ENCODE peak calls at places on chromosomes 13 and 19, in seven cellular contexts. Z, W, Y, C, I, T and S are unnamed samples.

GRCh38 chr19:38729653-38730469 is 14.4 kb downstream of the CAPN12 start:
- DNase-seq in Z (no peak), W (peak; percentile 72), Y (no peak), C (peak; percentile 65), I (peak; percentile 69), T (peak; percentile 82), S (peak; percentile 92)

GRCh38 chr19:11763117-11763516 is 3.7 kb upstream of the ZNF441 start:
- DNase-seq in Z (no peak), W (no peak), Y (no peak), C (no peak), I (no peak), T (no peak), S (no peak)

GRCh38 chr13:46804391-46804815 is 7.4 kb upstream of the ESD start:
- DNase-seq in Z (no peak), W (no peak), Y (peak; percentile 94), C (peak; percentile 78), I (peak; percentile 72), T (no peak), S (peak; percentile 13)

GRCh38 chr13:83995930-83996329 is 113.7 kb upstream of the SLITRK1 start:
- DNase-seq in Z (no peak), W (no peak), Y (no peak), C (no peak), I (no peak), T (no peak), S (no peak)

GRCh38 chr19:6498294-6499036 is 3.6 kb downstream of the TUBB4A start:
- DNase-seq in Z (no peak), W (no peak), Y (no peak), C (no peak), I (no peak), T (no peak), S (no peak)

GRCh38 chr19:42965204-42965603 is 28.2 kb upstream of the PSG7 start:
- DNase-seq in Z (no peak), W (no peak), Y (peak; percentile 57), C (no peak), I (no peak), T (no peak), S (no peak)

GRCh38 chr13:97125051-97125809 is 96.9 kb upstream of the MBNL2 start:
- DNase-seq in Z (no peak), W (no peak), Y (peak; percentile 84), C (peak; percentile 90), I (peak; percentile 75), T (no peak), S (peak; percentile 39)

GRCh38 chr13:112443191-112444000 is 67.2 kb downstream of the SPACA7 start:
- DNase-seq in Z (no peak), W (no peak), Y (no peak), C (no peak), I (no peak), T (no peak), S (peak; percentile 5)

GRCh38 chr13:31115616-31116015 is 46.1 kb downstream of the HSPH1 start:
- DNase-seq in Z (no peak), W (no peak), Y (no peak), C (no peak), I (no peak), T (no peak), S (no peak)

GRCh38 chr19:2360876-2361232 is 789 bp downstream of the TMPRSS9 start:
- DNase-seq in Z (no peak), W (no peak), Y (no peak), C (no peak), I (no peak), T (no peak), S (no peak)

GRCh38 chr19:33304760-33305647 is 2.7 kb upstream of the CEBPA start:
- DNase-seq in Z (no peak), W (no peak), Y (no peak), C (no peak), I (no peak), T (no peak), S (no peak)

GRCh38 chr13:53206455-53206854 is 177.8 kb downstream of the OLFM4 start:
- DNase-seq in Z (no peak), W (no peak), Y (no peak), C (no peak), I (no peak), T (no peak), S (no peak)

GRCh38 chr19:46732966-46733692 is 12.7 kb upstream of the FKRP start:
- DNase-seq in Z (no peak), W (no peak), Y (no peak), C (peak; percentile 75), I (no peak), T (no peak), S (no peak)

GRCh38 chr13:33817513-33817842 is 471 bp upstream of the RFC3 start:
- DNase-seq in Z (no peak), W (no peak), Y (no peak), C (no peak), I (peak; percentile 8), T (no peak), S (no peak)

GRCh38 chr19:43464089-43464775 is 1.2 kb downstream of the LYPD3 start:
- DNase-seq in Z (no peak), W (peak; percentile 84), Y (no peak), C (no peak), I (no peak), T (peak; percentile 81), S (peak; percentile 75)

DNA sequence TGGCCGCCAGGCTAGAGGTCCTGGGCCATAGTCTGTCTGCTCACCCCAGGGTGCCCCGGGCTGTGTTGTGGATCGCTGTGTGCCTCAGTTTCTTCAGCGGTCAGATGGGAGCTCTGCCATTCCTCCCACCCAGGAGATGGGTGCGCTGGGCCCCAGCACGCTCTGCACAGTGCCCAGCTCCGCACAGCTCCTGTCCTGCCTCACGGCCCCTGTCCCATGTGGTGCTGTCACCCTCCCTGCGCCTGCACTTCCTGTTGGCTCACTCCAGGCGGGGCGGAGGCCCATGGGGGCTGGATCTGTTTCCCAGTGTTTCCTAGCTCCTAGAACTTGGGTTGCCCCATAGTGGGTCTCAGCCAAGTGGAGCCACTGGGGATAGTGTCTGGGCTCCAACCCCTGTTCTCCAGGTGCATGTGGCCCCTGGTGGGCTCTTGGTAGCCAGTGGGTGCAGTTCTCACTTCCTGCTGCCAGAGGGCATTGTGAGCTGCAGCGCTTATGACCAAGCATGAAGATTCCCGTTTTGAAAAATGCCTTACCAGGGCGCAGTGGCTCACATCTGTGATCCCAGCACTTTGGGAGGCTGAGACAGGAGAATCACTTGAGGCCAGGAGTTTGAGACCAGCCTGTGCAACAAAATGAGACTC is 69.8 kb downstream of the KDM4B start:
- DNase-seq in Z (peak; percentile 25), W (no peak), Y (no peak), C (no peak), I (peak; percentile 34), T (no peak), S (no peak)
- TF ChIP-seq CTCF in Z (peak; percentile 68), W (peak; percentile 57), Y (peak; percentile 53), C (peak; percentile 54), I (peak; percentile 62), T (no peak), S (peak; percentile 65)

GRCh38 chr19:16495982-16496612 is at the start of the genes C19orf44 and CALR3:
- DNase-seq in Z (peak; percentile 95), W (peak; percentile 99), Y (peak; percentile 99), C (peak; percentile 98), I (peak; percentile 99), T (peak; percentile 99), S (peak; percentile 94)
- TF ChIP-seq CTCF in Z (no peak), W (peak; percentile 45), Y (no peak), C (no peak), I (no peak), T (peak; percentile 15), S (no peak)

GRCh38 chr13:75803175-75803611 is 167.1 kb downstream of the LMO7 start:
- DNase-seq in Z (no peak), W (no peak), Y (no peak), C (no peak), I (no peak), T (no peak), S (no peak)
- TF ChIP-seq CTCF in Z (no peak), W (no peak), Y (no peak), C (no peak), I (no peak), T (no peak), S (no peak)

GRCh38 chr13:24272452-24273161 is 36.8 kb upstream of the C1QTNF9 start:
- DNase-seq in Z (no peak), W (no peak), Y (no peak), C (no peak), I (no peak), T (no peak), S (no peak)
- TF ChIP-seq CTCF in Z (no peak), W (no peak), Y (no peak), C (no peak), I (no peak), T (no peak), S (no peak)

GRCh38 chr13:49560270-49561063 is 24.9 kb downstream of the RCBTB1 start:
- DNase-seq in Z (no peak), W (no peak), Y (no peak), C (no peak), I (peak; percentile 70), T (no peak), S (peak; percentile 38)
- TF ChIP-seq CTCF in Z (no peak), W (peak; percentile 40), Y (no peak), C (no peak), I (peak; percentile 53), T (no peak), S (no peak)

GRCh38 chr19:28555317-28555716 is 657.6 kb downstream of the UQCRFS1 start:
- DNase-seq in Z (no peak), W (no peak), Y (no peak), C (no peak), I (no peak), T (no peak), S (no peak)

GRCh38 chr19:28556371-28556770 is 656.6 kb downstream of the UQCRFS1 start:
- DNase-seq in Z (no peak), W (no peak), Y (no peak), C (no peak), I (no peak), T (no peak), S (no peak)

GRCh38 chr19:28558783-28559182 is 654.2 kb downstream of the UQCRFS1 start:
- DNase-seq in Z (no peak), W (no peak), Y (no peak), C (no peak), I (no peak), T (no peak), S (no peak)

GRCh38 chr19:28563964-28564914 is 648.7 kb downstream of the UQCRFS1 start:
- DNase-seq in Z (no peak), W (no peak), Y (no peak), C (no peak), I (no peak), T (no peak), S (no peak)

GRCh38 chr19:28560786-28561185 is 652.2 kb downstream of the UQCRFS1 start:
- DNase-seq in Z (no peak), W (no peak), Y (no peak), C (no peak), I (no peak), T (no peak), S (no peak)
- TF ChIP-seq CTCF in Z (no peak), W (no peak), Y (no peak), C (no peak), I (no peak), T (no peak), S (no peak)